ENCODE peak calls at places on chromosomes 13 and 19, in four cellular contexts. J, R, S and F are unnamed samples.

GRCh38 chr13:112880976-112881540 is 88.0 kb upstream of the MCF2L start:
- DNase-seq in R (no peak), S (no peak), J (no peak), F (no peak)

GRCh38 chr13:34300559-34300958 is 482.6 kb downstream of the RFC3 start:
- DNase-seq in J (peak; percentile 11), S (no peak), R (no peak), F (no peak)

GRCh38 chr19:5696196-5697021 is 6.3 kb downstream of the RPL36 start:
- DNase-seq in R (no peak), S (no peak), J (no peak), F (no peak)

GRCh38 chr13:36282818-36283432 is 14.7 kb downstream of the CCDC169 start:
- DNase-seq in R (no peak), S (no peak), J (peak; percentile 30), F (no peak)

GRCh38 chr13:46679369-46680180 is 117.4 kb downstream of the ESD start:
- DNase-seq in S (no peak), R (peak; percentile 45), J (peak; percentile 83), F (peak; percentile 2)

GRCh38 chr13:51435002-51435578 is 17.7 kb downstream of the INTS6 start:
- DNase-seq in S (no peak), J (peak; percentile 17), R (no peak), F (no peak)

GRCh38 chr19:3468211-3468610 is 12.1 kb downstream of the SMIM24 start:
- DNase-seq in S (no peak), J (no peak), R (no peak), F (no peak)

GRCh38 chr19:12346896-12347295 is 13.5 kb upstream of the ZNF563 start:
- DNase-seq in S (no peak), J (no peak), R (peak; percentile 28), F (peak; percentile 4)

GRCh38 chr13:31503626-31504025 is 235.7 kb upstream of the RXFP2 start:
- DNase-seq in R (no peak), S (no peak), J (no peak), F (no peak)

GRCh38 chr13:41054212-41054877 is 7.0 kb upstream of the WBP4 start:
- DNase-seq in R (peak; percentile 57), J (peak; percentile 12), S (no peak), F (peak; percentile 0)

GRCh38 chr13:79935121-79935520 is 405.8 kb downstream of the SPRY2 start:
- DNase-seq in R (no peak), J (peak; percentile 14), S (no peak), F (no peak)

GRCh38 chr13:29472317-29472961 is 123.0 kb downstream of the SLC7A1 start:
- DNase-seq in S (no peak), J (peak; percentile 74), R (peak; percentile 65), F (no peak)

GRCh38 chr13:35388456-35388855 is 88.0 kb downstream of the MAB21L1 start:
- DNase-seq in J (no peak), S (no peak), R (no peak), F (no peak)

GRCh38 chr19:46621191-46622117 is 3.4 kb downstream of the PTGIR start:
- DNase-seq in S (no peak), R (no peak), J (no peak), F (no peak)

GRCh38 chr13:103178986-103179695 is 112.9 kb upstream of the SLC10A2 start:
- DNase-seq in J (no peak), S (no peak), R (no peak), F (no peak)

GRCh38 chr13:54841682-54842081 is 1813.1 kb downstream of the OLFM4 start:
- DNase-seq in S (no peak), J (no peak), R (no peak), F (no peak)

GRCh38 chr13:77330009-77330471 is 3.1 kb upstream of the MYCBP2 start:
- DNase-seq in J (no peak), R (no peak), S (no peak), F (no peak)

GRCh38 chr19:51131780-51132680 is 7.3 kb downstream of the SIGLEC9 start:
- DNase-seq in J (no peak), S (no peak), R (peak; percentile 70), F (no peak)